ENCODE peak calls at places on chromosomes 12 and 14, in eight cellular contexts. O, V, H, C, T, Y, W and I are unnamed samples.

GRCh38 chr14:89378119-89378518 is 38.9 kb downstream of the FOXN3 start:
- DNase-seq in O (no peak), Y (no peak), V (peak; percentile 45), W (no peak), C (no peak), T (no peak), H (peak; percentile 35), I (no peak)

GRCh38 chr12:47963340-47964040 is at the start of gene TMEM106C:
- DNase-seq in C (peak; percentile 98), T (peak; percentile 92), Y (peak; percentile 75), W (peak; percentile 50), O (peak; percentile 77), V (peak; percentile 88), H (peak; percentile 93), I (peak; percentile 86)

GRCh38 chr12:112875608-112876007 is 31.2 kb upstream of the OAS1 start:
- DNase-seq in T (no peak), H (no peak), O (no peak), W (no peak), V (no peak), C (no peak), Y (no peak), I (no peak)

GRCh38 chr12:56158926-56159461 is 835 bp downstream of the MYL6 start:
- DNase-seq in T (peak; percentile 74), Y (peak; percentile 14), V (peak; percentile 79), H (peak; percentile 69), O (peak; percentile 64), C (peak; percentile 85), W (peak; percentile 25), I (peak; percentile 53)

GRCh38 chr12:66776974-66777373 is 98.1 kb upstream of the GRIP1 start:
- DNase-seq in T (no peak), Y (no peak), O (no peak), V (no peak), H (no peak), W (no peak), C (no peak), I (no peak)

GRCh38 chr14:22560638-22561365 is 28.2 kb downstream of the DAD1 start:
- DNase-seq in Y (no peak), H (no peak), V (no peak), O (no peak), W (no peak), C (no peak), T (no peak), I (no peak)

GRCh38 chr12:1171657-1172056 is 180.6 kb downstream of the ERC1 start:
- DNase-seq in T (no peak), W (no peak), V (no peak), H (peak; percentile 63), O (no peak), C (peak; percentile 88), Y (no peak), I (no peak)

GRCh38 chr12:88665051-88665450 is 84.8 kb upstream of the KITLG start:
- DNase-seq in H (no peak), V (peak; percentile 75), C (no peak), Y (no peak), T (no peak), O (no peak), W (no peak), I (no peak)

GRCh38 chr14:91606851-91607250 is 96.7 kb upstream of the PPP4R3A start:
- DNase-seq in W (no peak), H (no peak), O (no peak), T (no peak), V (no peak), Y (no peak), C (no peak), I (no peak)

GRCh38 chr12:117042171-117042809 is 56.9 kb downstream of the TESC start:
- DNase-seq in Y (no peak), C (no peak), T (no peak), W (no peak), H (peak; percentile 12), O (no peak), V (peak; percentile 35), I (no peak)

GRCh38 chr12:95248604-95249355 is 31.2 kb downstream of the VEZT start:
- DNase-seq in W (no peak), C (peak; percentile 82), O (no peak), H (no peak), V (peak; percentile 51), T (no peak), Y (no peak), I (no peak)

GRCh38 chr14:104473244-104473565 is 106.4 kb upstream of the C14orf180 start:
- DNase-seq in H (no peak), O (no peak), Y (no peak), C (peak; percentile 24), W (no peak), T (no peak), V (no peak), I (no peak)

GRCh38 chr14:65414961-65415589 is 2.5 kb downstream of the FUT8 start:
- DNase-seq in O (peak; percentile 44), H (peak; percentile 61), V (peak; percentile 76), T (peak; percentile 54), W (no peak), Y (no peak), C (peak; percentile 29), I (peak; percentile 75)

GRCh38 chr14:58820032-58820431 is 182.3 kb downstream of the DACT1 start:
- DNase-seq in C (no peak), Y (no peak), H (no peak), O (no peak), W (no peak), V (no peak), T (no peak), I (no peak)

GRCh38 chr14:63663428-63664142 is 21.9 kb upstream of the WDR89 start:
- DNase-seq in V (no peak), O (no peak), C (no peak), W (no peak), Y (no peak), H (peak; percentile 9), T (no peak), I (no peak)

GRCh38 chr12:68958337-68958736 is 25.4 kb upstream of the CPM start:
- DNase-seq in Y (no peak), W (no peak), V (no peak), C (no peak), O (no peak), T (no peak), H (no peak), I (no peak)

GRCh38 chr12:113149361-113150150 is at the start of gene CFAP73:
- DNase-seq in V (peak; percentile 73), Y (peak; percentile 22), H (peak; percentile 75), C (peak; percentile 98), T (peak; percentile 88), W (peak; percentile 49), O (peak; percentile 88), I (peak; percentile 36)

GRCh38 chr14:55794655-55795583 is 214.9 kb downstream of the KTN1 start:
- DNase-seq in T (no peak), Y (no peak), V (peak; percentile 18), H (peak; percentile 55), O (peak; percentile 18), C (no peak), W (no peak), I (no peak)

GRCh38 chr12:101592931-101593330 is 1.8 kb upstream of the MYBPC1 start:
- DNase-seq in O (no peak), Y (no peak), C (no peak), T (no peak), V (no peak), W (no peak), H (no peak), I (no peak)

GRCh38 chr12:42056130-42056529 is 88.5 kb downstream of the GXYLT1 start:
- DNase-seq in V (no peak), C (no peak), O (no peak), T (peak; percentile 49), Y (no peak), H (no peak), W (no peak), I (peak; percentile 58)

GRCh38 chr12:48459259-48459658 is 13.1 kb upstream of the ANP32D start:
- DNase-seq in O (no peak), H (no peak), C (no peak), W (no peak), Y (no peak), T (no peak), V (no peak), I (no peak)

GRCh38 chr12:42213954-42214426 is 24.1 kb downstream of the YAF2 start:
- DNase-seq in C (no peak), O (no peak), V (peak; percentile 84), H (no peak), Y (no peak), T (peak; percentile 47), W (no peak), I (peak; percentile 29)

GRCh38 chr12:110335481-110336045 is 54.5 kb downstream of the ATP2A2 start:
- DNase-seq in H (no peak), O (no peak), T (no peak), V (no peak), C (no peak), Y (no peak), W (no peak), I (no peak)

GRCh38 chr12:77151030-77151429 is 85.7 kb upstream of the E2F7 start:
- DNase-seq in W (no peak), C (no peak), T (no peak), H (no peak), V (no peak), O (no peak), Y (no peak), I (no peak)

GRCh38 chr12:57755454-57756372 is 810 bp downstream of the MARCHF9 start:
- DNase-seq in H (no peak), V (no peak), C (peak; percentile 68), T (no peak), Y (no peak), W (no peak), O (no peak), I (no peak)

GRCh38 chr12:50419112-50419909 is 18.6 kb downstream of the LARP4 start:
- DNase-seq in Y (no peak), O (no peak), H (no peak), T (no peak), C (no peak), W (no peak), V (no peak), I (no peak)

GRCh38 chr12:6234214-6234613 is 34.0 kb downstream of the CD9 start:
- DNase-seq in H (peak; percentile 50), T (no peak), W (peak; percentile 23), C (no peak), V (peak; percentile 51), Y (no peak), O (no peak), I (no peak)

GRCh38 chr12:27560126-27560525 is 36.1 kb downstream of the PPFIBP1 start:
- DNase-seq in H (no peak), O (peak; percentile 18), Y (no peak), V (no peak), W (no peak), C (no peak), T (no peak), I (no peak)

GRCh38 chr12:75783093-75783877 is 248.3 kb downstream of the PHLDA1 start:
- DNase-seq in Y (no peak), T (no peak), W (no peak), O (peak; percentile 11), H (no peak), C (no peak), V (no peak), I (peak; percentile 12)

GRCh38 chr12:41055875-41056577 is 132.1 kb upstream of the PDZRN4 start:
- DNase-seq in T (peak; percentile 11), V (no peak), Y (no peak), W (no peak), H (no peak), O (no peak), C (no peak), I (no peak)

GRCh38 chr12:40011775-40012129 is 94.1 kb downstream of the SLC2A13 start:
- DNase-seq in Y (no peak), V (no peak), W (no peak), C (no peak), H (no peak), O (no peak), T (no peak), I (no peak)

GRCh38 chr12:4196805-4197420 is 76.6 kb upstream of the CCND2 start:
- DNase-seq in T (no peak), W (no peak), O (no peak), V (no peak), C (peak; percentile 36), Y (no peak), H (no peak), I (no peak)

GRCh38 chr12:81120961-81121360 is 43.1 kb downstream of the ACSS3 start:
- DNase-seq in V (no peak), T (no peak), Y (no peak), C (no peak), H (no peak), W (no peak), O (no peak), I (no peak)

GRCh38 chr12:56267443-56268071 is 815 bp downstream of the COQ10A start:
- DNase-seq in H (no peak), T (no peak), Y (no peak), O (no peak), V (peak; percentile 14), C (peak; percentile 18), W (no peak), I (no peak)